ENCODE peak calls at places on chromosomes 6 and 20, in six cellular contexts. V, Y, R, A, E and G are unnamed samples.

GRCh38 chr6:169841907-169842606 is 90.6 kb downstream of the ERMARD start:
- DNase-seq in V (no peak), Y (peak; percentile 15), R (no peak), A (no peak), E (no peak), G (no peak)

GRCh38 chr6:169379495-169380070 is 125.9 kb upstream of the THBS2 start:
- DNase-seq in V (no peak), Y (no peak), R (no peak), A (no peak), E (no peak), G (no peak)

GRCh38 chr20:64226686-64227576 is 28.6 kb upstream of the PCMTD2 start:
- DNase-seq in V (no peak), Y (no peak), R (no peak), A (no peak), E (no peak), G (no peak)

GRCh38 chr20:21090738-21091120 is 15.4 kb downstream of the LINC00237 start:
- DNase-seq in V (no peak), Y (no peak), R (no peak), A (no peak), E (no peak), G (no peak)

GRCh38 chr20:15706719-15707118 is 866.5 kb downstream of the KIF16B start:
- DNase-seq in V (no peak), Y (no peak), R (no peak), A (no peak), E (no peak), G (no peak)

GRCh38 chr6:128570439-128571063 is 50.2 kb upstream of the PTPRK start:
- DNase-seq in V (peak; percentile 20), Y (no peak), R (no peak), A (no peak), E (no peak), G (no peak)

GRCh38 chr6:56378966-56379608 is 131.7 kb upstream of the COL21A1 start:
- DNase-seq in V (no peak), Y (no peak), R (no peak), A (no peak), E (no peak), G (no peak)

GRCh38 chr6:101013612-101014195 is 132.6 kb upstream of the ASCC3 start:
- DNase-seq in V (no peak), Y (no peak), R (no peak), A (no peak), E (no peak), G (no peak)

GRCh38 chr6:169800668-169801395 is 49.4 kb downstream of the ERMARD start:
- DNase-seq in V (peak; percentile 62), Y (no peak), R (peak; percentile 54), A (peak; percentile 68), E (no peak), G (peak; percentile 37)

GRCh38 chr6:137271245-137272183 is 52.3 kb upstream of the IFNGR1 start:
- DNase-seq in V (no peak), Y (no peak), R (peak; percentile 77), A (no peak), E (no peak), G (no peak)

GRCh38 chr6:141264101-141264500 is 868.6 kb upstream of the GJE1 start:
- DNase-seq in V (no peak), Y (no peak), R (no peak), A (no peak), E (no peak), G (no peak)

GRCh38 chr20:625360-625932 is 15.3 kb upstream of the TCF15 start:
- DNase-seq in V (no peak), Y (no peak), R (no peak), A (no peak), E (no peak), G (no peak)

GRCh38 chr6:113065606-113066005 is 718.5 kb downstream of the RFPL4B start:
- DNase-seq in V (no peak), Y (no peak), R (peak; percentile 69), A (no peak), E (no peak), G (no peak)

GRCh38 chr20:35021063-35021462 is 65.4 kb downstream of the MYH7B start:
- DNase-seq in V (no peak), Y (no peak), R (peak; percentile 67), A (no peak), E (no peak), G (peak; percentile 35)

GRCh38 chr6:129501401-129502051 is 208.5 kb downstream of the ARHGAP18 start:
- DNase-seq in V (peak; percentile 71), Y (peak; percentile 81), R (peak; percentile 92), A (peak; percentile 71), E (no peak), G (no peak)

GRCh38 chr6:106609699-106610098 is 19.6 kb downstream of the RTN4IP1 start:
- DNase-seq in V (peak; percentile 48), Y (no peak), R (peak; percentile 13), A (peak; percentile 46), E (no peak), G (no peak)

GRCh38 chr6:7897461-7898192 is 13.0 kb downstream of the TXNDC5 start:
- DNase-seq in V (no peak), Y (no peak), R (no peak), A (no peak), E (no peak), G (no peak)

GRCh38 chr6:140105857-140106256 is 731.4 kb upstream of the CITED2 start:
- DNase-seq in V (peak; percentile 1), Y (no peak), R (peak; percentile 36), A (peak; percentile 47), E (no peak), G (no peak)

GRCh38 chr6:55450007-55450406 is 122.7 kb downstream of the GFRAL start:
- DNase-seq in V (no peak), Y (no peak), R (no peak), A (no peak), E (no peak), G (no peak)

GRCh38 chr20:5480824-5481600 is 164.3 kb upstream of the PROKR2 start:
- DNase-seq in V (no peak), Y (no peak), R (no peak), A (no peak), E (no peak), G (no peak)

GRCh38 chr6:44176130-44176934 is 17.7 kb downstream of the CAPN11 start:
- DNase-seq in V (no peak), Y (peak; percentile 61), R (no peak), A (no peak), E (no peak), G (no peak)

GRCh38 chr6:35072698-35073055 is 68.5 kb downstream of the TCP11 start:
- DNase-seq in V (no peak), Y (no peak), R (no peak), A (no peak), E (no peak), G (no peak)

GRCh38 chr6:143223895-143224294 is 163.2 kb downstream of the AIG1 start:
- DNase-seq in V (peak; percentile 46), Y (no peak), R (peak; percentile 59), A (no peak), E (peak; percentile 57), G (no peak)

GRCh38 chr20:62362991-62363919 is 3.9 kb downstream of the LAMA5 start:
- DNase-seq in V (peak; percentile 62), Y (no peak), R (no peak), A (peak; percentile 52), E (peak; percentile 56), G (no peak)
- TF ChIP-seq CTCF in V (no peak), Y (no peak), R (no peak), A (peak; percentile 23), E (no peak), G (no peak)

DNA sequence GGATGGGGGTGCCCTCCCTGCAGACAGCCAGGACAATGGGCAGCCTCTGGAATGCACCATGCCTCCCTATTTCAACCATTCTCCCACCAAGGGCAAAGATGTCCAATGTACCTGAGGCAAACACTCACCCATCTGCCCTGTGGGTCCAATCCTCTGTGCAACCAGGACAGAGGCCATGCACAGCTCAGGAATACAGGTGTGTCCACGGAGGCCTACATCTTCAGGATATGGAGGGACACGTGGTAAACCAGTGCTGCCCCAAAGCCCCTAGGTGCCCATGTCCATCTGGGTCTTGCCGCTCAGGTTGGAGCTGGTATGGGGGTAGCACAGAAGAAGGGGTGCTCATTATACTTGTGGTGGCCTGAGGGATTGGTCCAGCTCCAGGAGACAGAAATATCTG is 20.4 kb upstream of the TAF8 start:
- DNase-seq in V (no peak), Y (no peak), R (no peak), A (no peak), E (no peak), G (no peak)
- TF ChIP-seq CTCF in V (no peak), Y (no peak), R (no peak), A (no peak), E (no peak), G (no peak)

GRCh38 chr6:26519359-26519758 is 18.8 kb upstream of the HMGN4 start:
- DNase-seq in V (no peak), Y (no peak), R (no peak), A (no peak), E (no peak), G (no peak)

GRCh38 chr6:26521485-26522391 is 16.4 kb upstream of the HMGN4 start:
- DNase-seq in V (peak; percentile 93), Y (peak; percentile 64), R (peak; percentile 90), A (peak; percentile 54), E (peak; percentile 84), G (peak; percentile 71)

GRCh38 chr6:26524722-26525360 is 13.3 kb upstream of the HMGN4 start:
- DNase-seq in V (no peak), Y (no peak), R (no peak), A (no peak), E (no peak), G (no peak)

GRCh38 chr6:26520088-26520839 is 17.9 kb upstream of the HMGN4 start:
- DNase-seq in V (no peak), Y (peak; percentile 61), R (no peak), A (peak; percentile 63), E (no peak), G (peak; percentile 66)

GRCh38 chr6:26520840-26521484 is 17.2 kb upstream of the HMGN4 start:
- DNase-seq in V (peak; percentile 88), Y (peak; percentile 83), R (peak; percentile 93), A (peak; percentile 90), E (peak; percentile 91), G (peak; percentile 84)
- TF ChIP-seq CTCF in V (no peak), Y (no peak), R (no peak), A (no peak), E (no peak), G (no peak)

DNA sequence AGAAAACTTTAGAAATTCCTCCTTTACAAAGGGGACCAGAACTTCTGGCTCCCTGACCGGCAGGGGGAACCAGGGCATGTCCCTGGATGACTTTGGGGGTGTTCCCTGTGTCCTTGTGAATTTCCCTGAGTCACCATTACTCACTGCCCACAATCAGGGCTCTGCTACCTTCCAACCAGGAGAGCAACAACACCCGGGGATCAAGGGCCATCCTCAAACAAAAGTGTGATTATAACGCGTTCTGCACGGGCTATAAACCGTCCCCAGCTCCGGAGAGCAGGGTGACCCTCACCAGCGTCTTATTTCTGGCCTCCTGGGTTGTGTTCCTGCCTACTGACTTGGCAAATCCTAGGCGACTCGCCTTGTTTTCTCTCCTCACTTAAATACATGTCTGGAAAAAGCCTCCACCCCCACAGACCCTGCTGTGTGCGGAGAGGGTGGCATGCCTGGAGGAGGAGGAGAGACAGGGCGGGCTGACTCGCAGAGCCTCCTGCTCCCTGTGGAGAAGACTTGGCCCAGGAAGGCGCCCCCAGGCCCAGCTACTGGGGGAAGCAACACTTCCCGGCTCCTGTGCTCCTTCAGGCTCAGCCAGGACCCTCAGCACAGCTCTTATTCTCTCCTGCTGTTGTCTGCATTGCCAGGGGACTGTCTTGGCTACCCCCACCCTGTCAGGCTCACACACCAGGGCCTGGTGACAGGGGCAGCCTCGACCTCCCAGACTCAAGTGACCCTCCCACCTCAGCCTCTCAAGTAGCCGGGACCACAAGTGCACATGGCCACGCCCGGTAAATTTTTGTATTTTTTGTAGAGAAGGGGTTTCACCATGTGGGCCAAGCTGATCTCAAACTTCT is 54.1 kb downstream of the FGD2 start:
- DNase-seq in V (peak; percentile 90), Y (peak; percentile 60), R (peak; percentile 95), A (peak; percentile 70), E (no peak), G (no peak)
- TF ChIP-seq CTCF in V (peak; percentile 77), Y (peak; percentile 35), R (peak; percentile 78), A (peak; percentile 57), E (no peak), G (no peak)